ENCODE peak calls at places on chromosome 2, in seven cellular contexts. E, A, O, Z, P, L and U are unnamed samples.

GRCh38 chr2:168534926-168535325 is 78.9 kb downstream of the CERS6 start:
- DNase-seq in E (no peak), A (no peak), O (no peak), Z (no peak), P (no peak), L (no peak), U (peak; percentile 94)

GRCh38 chr2:183927367-183928355 is 670.7 kb upstream of the ZNF804A start:
- DNase-seq in E (no peak), A (no peak), O (peak; percentile 2), Z (peak; percentile 12), P (no peak), L (peak; percentile 87), U (no peak)

GRCh38 chr2:143504397-143504796 is 375.2 kb downstream of the ARHGAP15 start:
- DNase-seq in E (no peak), A (no peak), O (no peak), Z (no peak), P (no peak), L (no peak), U (no peak)

GRCh38 chr2:133371286-133371685 is 197.0 kb downstream of the NCKAP5 start:
- DNase-seq in E (no peak), A (no peak), O (no peak), Z (no peak), P (no peak), L (no peak), U (no peak)

GRCh38 chr2:100606740-100607343 is 44.0 kb downstream of the PDCL3 start:
- DNase-seq in E (no peak), A (peak; percentile 45), O (peak; percentile 36), Z (peak; percentile 46), P (no peak), L (peak; percentile 44), U (no peak)

GRCh38 chr2:128325665-128326181 is 7.1 kb upstream of the HS6ST1 start:
- DNase-seq in E (peak; percentile 27), A (no peak), O (no peak), Z (no peak), P (no peak), L (no peak), U (no peak)

GRCh38 chr2:160427629-160428424 is 65.8 kb downstream of the RBMS1 start:
- DNase-seq in E (no peak), A (no peak), O (peak; percentile 49), Z (peak; percentile 87), P (no peak), L (peak; percentile 95), U (no peak)

GRCh38 chr2:240820607-240821428 is 799 bp upstream of the KIF1A start:
- DNase-seq in E (no peak), A (no peak), O (no peak), Z (no peak), P (no peak), L (no peak), U (peak; percentile 87)

GRCh38 chr2:201788371-201788770 is 7.6 kb upstream of the ALS2 start:
- DNase-seq in E (no peak), A (no peak), O (no peak), Z (no peak), P (no peak), L (no peak), U (no peak)

GRCh38 chr2:6966541-6966940 is 49.3 kb downstream of the RNF144A start:
- DNase-seq in E (no peak), A (no peak), O (no peak), Z (no peak), P (no peak), L (no peak), U (no peak)

GRCh38 chr2:79702934-79703333 is 190.1 kb downstream of the CTNNA2 start:
- DNase-seq in E (no peak), A (no peak), O (no peak), Z (no peak), P (no peak), L (no peak), U (no peak)

GRCh38 chr2:129779783-129780182 is 199.7 kb upstream of the RAB6C start:
- DNase-seq in E (no peak), A (no peak), O (no peak), Z (no peak), P (no peak), L (no peak), U (no peak)

GRCh38 chr2:23526114-23526513 is 141.1 kb downstream of the KLHL29 start:
- DNase-seq in E (no peak), A (no peak), O (no peak), Z (no peak), P (no peak), L (no peak), U (no peak)

GRCh38 chr2:113755690-113756063 is 765 bp downstream of the SLC35F5 start:
- DNase-seq in E (no peak), A (peak; percentile 38), O (peak; percentile 31), Z (peak; percentile 17), P (no peak), L (peak; percentile 30), U (no peak)

GRCh38 chr2:54573532-54573915 is 117.4 kb downstream of the SPTBN1 start:
- DNase-seq in E (no peak), A (no peak), O (no peak), Z (no peak), P (no peak), L (no peak), U (no peak)

GRCh38 chr2:98715812-98716451 is 15.0 kb downstream of the MGAT4A start:
- DNase-seq in E (no peak), A (no peak), O (no peak), Z (no peak), P (no peak), L (no peak), U (no peak)

GRCh38 chr2:235543126-235543750 is 49.4 kb downstream of the AGAP1 start:
- DNase-seq in E (no peak), A (peak; percentile 59), O (no peak), Z (peak; percentile 50), P (no peak), L (no peak), U (no peak)

GRCh38 chr2:85779641-85780315 is 26.0 kb downstream of the ATOH8 start:
- DNase-seq in E (no peak), A (no peak), O (no peak), Z (no peak), P (no peak), L (no peak), U (no peak)

GRCh38 chr2:19140463-19141208 is 217.8 kb downstream of the OSR1 start:
- DNase-seq in E (peak; percentile 69), A (no peak), O (peak; percentile 78), Z (peak; percentile 95), P (peak; percentile 80), L (peak; percentile 82), U (no peak)

GRCh38 chr2:88601302-88601701 is 26.0 kb downstream of the EIF2AK3 start:
- DNase-seq in E (no peak), A (no peak), O (no peak), Z (peak; percentile 61), P (no peak), L (peak; percentile 83), U (peak; percentile 16)

GRCh38 chr2:84492571-84492970 is 23.7 kb upstream of the DNAH6 start:
- DNase-seq in E (no peak), A (no peak), O (no peak), Z (peak; percentile 22), P (no peak), L (no peak), U (no peak)
- TF ChIP-seq CTCF in E (no peak), A (no peak), O (no peak), Z (peak; percentile 38), P (peak; percentile 25), L (no peak), U (no peak)

GRCh38 chr2:68693947-68694346 is 40.7 kb upstream of the ARHGAP25 start:
- DNase-seq in E (no peak), A (no peak), O (no peak), Z (no peak), P (no peak), L (no peak), U (no peak)

GRCh38 chr2:68687018-68687417 is 43.6 kb downstream of the PROKR1 start:
- DNase-seq in E (no peak), A (no peak), O (no peak), Z (no peak), P (no peak), L (no peak), U (no peak)

GRCh38 chr2:68689553-68690537 is 44.8 kb upstream of the ARHGAP25 start:
- DNase-seq in E (no peak), A (no peak), O (no peak), Z (no peak), P (no peak), L (no peak), U (no peak)

GRCh38 chr2:68692511-68692910 is 42.1 kb upstream of the ARHGAP25 start:
- DNase-seq in E (no peak), A (no peak), O (no peak), Z (no peak), P (no peak), L (no peak), U (no peak)

GRCh38 chr2:68690851-68691250 is 43.8 kb upstream of the ARHGAP25 start:
- DNase-seq in E (no peak), A (no peak), O (no peak), Z (no peak), P (no peak), L (no peak), U (no peak)
- H3K27ac ChIP-seq in E (no peak overlapping the region), A (no peak overlapping the region), O (no peak overlapping the region), Z (no peak overlapping the region), P (no peak overlapping the region), L (no peak overlapping the region), U (no peak overlapping the region)

GRCh38 chr2:89781962-89782361 is 1090.5 kb downstream of the RPIA start:
- DNase-seq in E (no peak), A (no peak), O (no peak), Z (no peak), P (no peak), L (no peak), U (no peak)
- H3K9me3 ChIP-seq in E (peaks cover 2% of the 10 kb centered on the region), A (peaks cover 17% of the 10 kb centered on the region), O (peaks cover 94% of the 10 kb centered on the region), Z (peaks cover 47% of the 10 kb centered on the region), P (peaks cover 33% of the 10 kb centered on the region), L (peaks cover 1% of the 10 kb centered on the region), U (peaks cover 71% of the 10 kb centered on the region)

GRCh38 chr2:60569680-60570111 is 16.2 kb upstream of the BCL11A start:
- DNase-seq in E (no peak), A (no peak), O (no peak), Z (no peak), P (no peak), L (no peak), U (peak; percentile 49)

GRCh38 chr2:60567092-60567491 is 13.6 kb upstream of the BCL11A start:
- DNase-seq in E (no peak), A (no peak), O (no peak), Z (no peak), P (no peak), L (no peak), U (no peak)

GRCh38 chr2:60560734-60561649 is 7.5 kb upstream of the BCL11A start:
- DNase-seq in E (no peak), A (no peak), O (peak; percentile 35), Z (no peak), P (no peak), L (no peak), U (peak; percentile 33)

GRCh38 chr2:60567919-60568874 is 14.7 kb upstream of the BCL11A start:
- DNase-seq in E (no peak), A (no peak), O (no peak), Z (no peak), P (no peak), L (no peak), U (peak; percentile 81)

DNA sequence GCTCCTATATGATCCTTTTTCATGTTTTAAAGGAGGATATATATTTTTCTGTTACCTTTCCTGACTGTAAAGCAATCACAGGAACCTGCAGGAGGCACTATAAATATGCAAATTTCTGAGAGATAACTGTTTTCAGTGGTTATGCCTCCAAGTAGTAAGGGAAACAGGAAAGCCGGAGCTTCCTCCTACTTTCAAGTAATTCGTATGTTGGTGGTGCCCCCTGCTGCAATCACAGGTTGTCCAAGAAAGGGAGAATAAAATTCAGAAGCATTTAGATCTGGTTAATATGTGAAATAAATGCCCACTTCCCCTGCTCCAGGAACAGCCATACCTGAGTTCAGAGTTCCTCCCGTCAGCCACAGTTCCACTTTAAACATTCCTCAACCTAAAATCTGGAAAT is 12.0 kb upstream of the BCL11A start:
- DNase-seq in E (no peak), A (peak; percentile 44), O (no peak), Z (peak; percentile 28), P (no peak), L (peak; percentile 31), U (peak; percentile 60)
- TF ChIP-seq CTCF in E (no peak), A (no peak), O (peak; percentile 20), Z (peak; percentile 36), P (peak; percentile 46), L (no peak), U (no peak)